ENCODE peak calls at places on chromosomes 5 and 9, in six cellular contexts. One of them, this sample, is unnamed.

GRCh38 chr9:130890124-130890523 is 6.5 kb downstream of the QRFP start:
- DNase-seq in A549: no peak
- DNase-seq in substantia nigra: no peak
- DNase-seq in ACHN: no peak
- DNase-seq in GM23248: no peak
- DNase-seq in RWPE2: no peak
- DNase-seq in this sample: no peak

GRCh38 chr5:14268738-14269137 is 125.6 kb downstream of the TRIO start:
- DNase-seq in A549: no peak
- DNase-seq in substantia nigra: no peak
- DNase-seq in ACHN: no peak
- DNase-seq in GM23248: peak
- DNase-seq in RWPE2: no peak
- DNase-seq in this sample: no peak

GRCh38 chr5:137273511-137273910 is 225.6 kb downstream of the SPOCK1 start:
- DNase-seq in A549: no peak
- DNase-seq in substantia nigra: no peak
- DNase-seq in ACHN: peak
- DNase-seq in GM23248: peak
- DNase-seq in RWPE2: no peak
- DNase-seq in this sample: no peak

GRCh38 chr5:173138707-173139106 is 5.6 kb upstream of the BNIP1 start:
- DNase-seq in A549: no peak
- DNase-seq in substantia nigra: no peak
- DNase-seq in ACHN: no peak
- DNase-seq in GM23248: no peak
- DNase-seq in RWPE2: no peak
- DNase-seq in this sample: no peak

GRCh38 chr5:128174951-128175350 is 91.4 kb downstream of the SLC12A2 start:
- DNase-seq in A549: no peak
- DNase-seq in substantia nigra: no peak
- DNase-seq in ACHN: no peak
- DNase-seq in GM23248: peak
- DNase-seq in RWPE2: no peak
- DNase-seq in this sample: no peak

GRCh38 chr5:11878846-11879245 is 25.4 kb downstream of the CTNND2 start:
- DNase-seq in A549: no peak
- DNase-seq in substantia nigra: no peak
- DNase-seq in ACHN: no peak
- DNase-seq in GM23248: no peak
- DNase-seq in RWPE2: no peak
- DNase-seq in this sample: no peak

GRCh38 chr5:98978528-98978927 is 49.7 kb upstream of the CHD1 start:
- DNase-seq in A549: no peak
- DNase-seq in substantia nigra: no peak
- DNase-seq in ACHN: no peak
- DNase-seq in GM23248: no peak
- DNase-seq in RWPE2: no peak
- DNase-seq in this sample: no peak

GRCh38 chr9:91433180-91433579 is 9.5 kb upstream of the NFIL3 start:
- DNase-seq in A549: peak
- DNase-seq in substantia nigra: no peak
- DNase-seq in ACHN: peak
- DNase-seq in GM23248: peak
- DNase-seq in RWPE2: no peak
- DNase-seq in this sample: no peak

GRCh38 chr5:172488221-172488620 is 33.9 kb upstream of the SH3PXD2B start:
- DNase-seq in A549: no peak
- DNase-seq in substantia nigra: no peak
- DNase-seq in ACHN: no peak
- DNase-seq in GM23248: no peak
- DNase-seq in RWPE2: peak
- DNase-seq in this sample: no peak

GRCh38 chr9:104993291-104993963 is 65.5 kb upstream of the ABCA1 start:
- DNase-seq in A549: no peak
- DNase-seq in substantia nigra: peak
- DNase-seq in ACHN: no peak
- DNase-seq in GM23248: peak
- DNase-seq in RWPE2: no peak
- DNase-seq in this sample: no peak

GRCh38 chr9:27625751-27626628 is 52.7 kb upstream of the C9orf72 start:
- DNase-seq in A549: no peak
- DNase-seq in substantia nigra: no peak
- DNase-seq in ACHN: no peak
- DNase-seq in GM23248: no peak
- DNase-seq in RWPE2: no peak
- DNase-seq in this sample: no peak

GRCh38 chr5:176596689-176597416 is 13.1 kb downstream of the GPRIN1 start:
- DNase-seq in A549: no peak
- DNase-seq in substantia nigra: no peak
- DNase-seq in ACHN: no peak
- DNase-seq in GM23248: peak
- DNase-seq in RWPE2: peak
- DNase-seq in this sample: no peak

GRCh38 chr5:59246470-59247250 is 646.9 kb downstream of the PDE4D start:
- DNase-seq in A549: peak
- DNase-seq in substantia nigra: no peak
- DNase-seq in ACHN: no peak
- DNase-seq in GM23248: no peak
- DNase-seq in RWPE2: no peak
- DNase-seq in this sample: no peak

GRCh38 chr5:122415481-122416120 is 103.6 kb downstream of the SNCAIP start:
- DNase-seq in A549: peak
- DNase-seq in substantia nigra: peak
- DNase-seq in ACHN: peak
- DNase-seq in GM23248: peak
- DNase-seq in RWPE2: no peak
- DNase-seq in this sample: no peak

GRCh38 chr9:12972608-12973589 is 198.1 kb downstream of the LURAP1L start:
- DNase-seq in A549: no peak
- DNase-seq in substantia nigra: peak
- DNase-seq in ACHN: no peak
- DNase-seq in GM23248: peak
- DNase-seq in RWPE2: no peak
- DNase-seq in this sample: no peak

GRCh38 chr9:110131499-110131898 is 76.5 kb downstream of the C9orf152 start:
- DNase-seq in A549: no peak
- DNase-seq in substantia nigra: no peak
- DNase-seq in ACHN: peak
- DNase-seq in GM23248: no peak
- DNase-seq in RWPE2: no peak
- DNase-seq in this sample: no peak

GRCh38 chr5:59923465-59923864 is 29.9 kb upstream of the PDE4D start:
- DNase-seq in A549: peak
- DNase-seq in substantia nigra: no peak
- DNase-seq in ACHN: peak
- DNase-seq in GM23248: peak
- DNase-seq in RWPE2: no peak
- DNase-seq in this sample: no peak

GRCh38 chr9:81690251-81690851 is 1.0 kb upstream of the TLE1 start:
- DNase-seq in A549: peak
- DNase-seq in substantia nigra: peak
- DNase-seq in ACHN: peak
- DNase-seq in GM23248: peak
- DNase-seq in RWPE2: no peak
- DNase-seq in this sample: no peak

GRCh38 chr9:136159851-136160250 is 41.2 kb upstream of the TMEM250 start:
- DNase-seq in A549: no peak
- DNase-seq in substantia nigra: no peak
- DNase-seq in ACHN: no peak
- DNase-seq in GM23248: no peak
- DNase-seq in RWPE2: no peak
- DNase-seq in this sample: no peak